ENCODE peak calls at places on chromosomes 3 and 15, in four cellular contexts. G, K, P and V are unnamed samples.

GRCh38 chr3:141410408-141410807 is 42.1 kb downstream of the ZBTB38 start:
- DNase-seq in P (no peak), K (peak; percentile 60), G (no peak), V (no peak)

GRCh38 chr3:78569820-78570219 is 1198.0 kb downstream of the ROBO1 start:
- DNase-seq in P (no peak), G (no peak), K (no peak), V (no peak)

GRCh38 chr3:106130384-106131084 is 261.7 kb upstream of the CBLB start:
- DNase-seq in G (no peak), K (no peak), P (no peak), V (no peak)

GRCh38 chr15:45091581-45091980 is 22.4 kb downstream of the DUOX2 start:
- DNase-seq in G (no peak), P (no peak), K (no peak), V (no peak)

GRCh38 chr3:182235504-182235903 is 523.8 kb downstream of the SOX2 start:
- DNase-seq in G (no peak), P (no peak), K (no peak), V (no peak)

GRCh38 chr3:81601707-81602305 is 159.6 kb downstream of the GBE1 start:
- DNase-seq in P (no peak), G (no peak), K (peak; percentile 7), V (no peak)

GRCh38 chr15:47394410-47394809 is 322.9 kb upstream of the SEMA6D start:
- DNase-seq in P (no peak), K (no peak), G (no peak), V (no peak)

GRCh38 chr3:43581343-43581742 is 40.5 kb downstream of the ANO10 start:
- DNase-seq in G (no peak), K (no peak), P (no peak), V (no peak)

GRCh38 chr3:197576838-197577237 is 21.1 kb upstream of the BDH1 start:
- DNase-seq in K (no peak), P (no peak), G (no peak), V (no peak)

GRCh38 chr3:133535971-133536634 is 37.4 kb upstream of the CDV3 start:
- DNase-seq in P (no peak), K (peak; percentile 71), G (no peak), V (no peak)

GRCh38 chr15:45179221-45179985 is 8.4 kb downstream of the SHF start:
- DNase-seq in K (peak; percentile 48), P (peak; percentile 78), G (peak; percentile 52), V (peak; percentile 48)

GRCh38 chr15:61011576-61012336 is 217.3 kb downstream of the RORA start:
- DNase-seq in K (no peak), P (no peak), G (no peak), V (no peak)

GRCh38 chr15:75725719-75726607 is 13.3 kb upstream of the CSPG4 start:
- DNase-seq in P (peak; percentile 40), G (no peak), K (no peak), V (no peak)

GRCh38 chr3:50786631-50787030 is 111.9 kb downstream of the DOCK3 start:
- DNase-seq in P (no peak), K (no peak), G (no peak), V (no peak)

GRCh38 chr15:63763476-63764123 is 70.1 kb downstream of the HERC1 start:
- DNase-seq in P (no peak), G (no peak), K (no peak), V (no peak)

GRCh38 chr3:196082471-196082971 is 631 bp upstream of the TFRC start:
- DNase-seq in P (no peak), G (no peak), K (no peak), V (no peak)

GRCh38 chr3:60135474-60135873 is 1085.6 kb upstream of the CFAP20DC start:
- DNase-seq in G (no peak), K (no peak), P (no peak), V (no peak)

GRCh38 chr3:149494759-149495580 is 20.5 kb downstream of the TM4SF4 start:
- DNase-seq in P (no peak), G (no peak), K (no peak), V (no peak)

GRCh38 chr3:169923189-169923588 is 11.8 kb downstream of the SAMD7 start:
- DNase-seq in G (peak; percentile 24), K (peak; percentile 96), P (no peak), V (no peak)

GRCh38 chr3:131142580-131142979 is 115.9 kb downstream of the NEK11 start:
- DNase-seq in K (no peak), P (no peak), G (no peak), V (no peak)

GRCh38 chr3:136544532-136544931 is 207.6 kb downstream of the STAG1 start:
- DNase-seq in K (no peak), P (no peak), G (no peak), V (no peak)

GRCh38 chr3:60391292-60391691 is 860.0 kb downstream of the FHIT start:
- DNase-seq in P (no peak), K (no peak), G (no peak), V (no peak)

GRCh38 chr3:69691860-69692259 is 47.4 kb upstream of the MITF start:
- DNase-seq in P (no peak), G (no peak), K (no peak), V (no peak)

DNA sequence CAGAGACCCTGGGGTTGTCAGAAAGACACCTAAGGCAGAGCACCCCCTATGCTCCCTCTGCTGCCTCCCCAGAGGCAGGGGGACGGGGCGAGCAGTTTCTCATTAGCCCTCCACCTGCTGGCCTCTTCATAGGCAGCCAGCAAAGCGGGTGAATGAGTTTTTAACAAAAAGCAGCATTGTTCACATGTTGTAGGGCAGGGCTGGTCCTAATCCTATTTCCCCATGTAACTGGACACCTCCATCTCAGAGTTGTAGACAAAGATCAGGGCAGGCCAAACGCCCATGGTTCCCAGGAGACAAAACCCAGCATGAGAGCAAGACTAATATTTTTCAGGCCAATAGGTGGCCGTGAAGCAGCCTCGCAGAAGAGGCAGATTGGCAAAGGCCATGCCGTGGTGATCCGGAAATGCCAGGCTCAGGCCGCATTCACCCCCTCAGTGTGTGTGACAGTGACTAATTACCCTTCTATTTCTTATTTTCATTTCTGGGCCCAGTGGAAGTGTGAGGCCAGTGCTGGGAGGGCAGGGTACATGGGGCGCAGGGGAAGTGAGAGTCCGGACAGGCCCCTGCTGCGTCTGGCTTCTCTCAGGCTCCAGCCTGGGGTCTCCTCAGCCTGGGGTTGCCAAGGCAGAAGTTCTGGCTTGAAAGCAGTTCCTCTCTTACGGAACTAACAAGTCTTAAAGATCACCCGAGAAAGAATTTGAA is 64.7 kb downstream of the BOC start:
- DNase-seq in K (peak; percentile 49), G (peak; percentile 21), P (no peak), V (no peak)
- H3K27ac ChIP-seq in K (peak overlapping the region; percentile 75), G (peak overlapping the region; percentile 51), P (peak overlapping the region; percentile 51), V (no peak overlapping the region)

GRCh38 chr3:178618197-178618596 is 82.0 kb downstream of the KCNMB2 start:
- DNase-seq in K (no peak), P (no peak), G (no peak), V (no peak)

GRCh38 chr3:178623666-178624255 is 87.5 kb downstream of the KCNMB2 start:
- DNase-seq in P (no peak), G (no peak), K (no peak), V (no peak)

GRCh38 chr3:178618907-178619306 is 82.7 kb downstream of the KCNMB2 start:
- DNase-seq in P (no peak), G (no peak), K (no peak), V (no peak)
- H3K4me3 ChIP-seq in P (no peak overlapping the region), G (peak overlapping the region; percentile 9), K (no peak overlapping the region), V (no peak overlapping the region)

GRCh38 chr15:40067921-40068624 is 29.1 kb upstream of the SRP14 start:
- DNase-seq in P (peak; percentile 13), G (no peak), K (no peak), V (no peak)
- H3K4me1 ChIP-seq in P (peaks cover 28% of the 10 kb centered on the region), G (peaks cover 25% of the 10 kb centered on the region), K (peaks cover 42% of the 10 kb centered on the region), V (no peaks in the 10 kb centered on the region)

GRCh38 chr3:177603137-177603603 is 405.9 kb upstream of the TBL1XR1 start:
- DNase-seq in P (no peak), G (no peak), K (no peak), V (no peak)
- H3K27ac ChIP-seq in P (no peak overlapping the region), G (no peak overlapping the region), K (peak overlapping the region; percentile 77), V (no peak overlapping the region)

GRCh38 chr15:96333194-96334016 is 2.9 kb downstream of the NR2F2 start:
- DNase-seq in P (no peak), G (no peak), K (peak; percentile 67), V (no peak)
- H3K4me3 ChIP-seq in P (peak overlapping the region; percentile 80), G (peak overlapping the region; percentile 85), K (peak overlapping the region; percentile 14), V (peak overlapping the region; percentile 36)

DNA sequence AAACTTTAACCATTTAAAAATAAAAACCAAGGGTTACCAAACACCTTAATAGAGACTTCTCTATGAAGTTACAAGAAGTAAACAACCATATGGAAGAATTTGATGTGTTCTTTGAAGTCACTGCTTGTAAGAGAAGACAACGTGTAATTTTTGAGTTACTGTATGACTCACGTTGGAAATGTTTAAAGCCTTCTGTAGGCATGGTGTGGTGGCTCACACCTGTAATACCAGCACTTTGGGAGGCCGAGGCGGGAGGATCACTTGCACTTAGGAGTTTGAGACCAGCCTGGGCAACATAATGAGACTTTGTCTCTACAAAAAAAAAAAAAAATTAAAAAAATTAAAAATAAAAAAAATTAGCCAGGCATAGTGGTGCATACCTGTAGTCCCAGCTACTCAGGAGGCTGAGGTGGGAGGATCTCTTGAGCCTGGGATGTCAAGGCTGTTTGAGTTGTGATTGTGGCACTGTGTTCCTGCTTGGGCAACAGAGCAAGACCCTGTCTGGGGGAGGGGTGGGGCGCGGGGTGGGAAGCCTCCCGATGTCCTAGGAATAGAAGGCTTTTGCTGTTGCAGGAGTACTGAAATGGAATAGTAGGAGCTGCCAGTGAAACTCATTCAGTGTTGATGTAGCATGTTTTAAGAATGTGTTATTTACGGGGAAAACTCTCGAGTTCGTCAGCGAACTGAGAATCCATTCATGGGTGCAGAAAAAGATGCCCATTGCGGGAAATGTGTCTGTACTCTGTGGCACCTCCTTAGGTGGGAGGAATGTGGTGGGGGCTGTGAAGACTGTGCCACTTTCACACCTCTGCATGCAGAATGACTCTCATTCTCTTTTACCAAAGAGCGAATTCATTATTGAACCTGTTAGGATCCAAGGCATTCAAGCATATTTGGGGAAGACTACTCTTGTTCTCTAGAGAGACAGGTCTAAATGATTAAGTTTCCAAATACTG is 134.2 kb downstream of the FNDC3B start:
- DNase-seq in P (no peak), G (no peak), K (no peak), V (no peak)
- H3K4me1 ChIP-seq in P (peaks cover 55% of the 10 kb centered on the region), G (no peaks in the 10 kb centered on the region), K (peaks cover 40% of the 10 kb centered on the region), V (no peaks in the 10 kb centered on the region)

DNA sequence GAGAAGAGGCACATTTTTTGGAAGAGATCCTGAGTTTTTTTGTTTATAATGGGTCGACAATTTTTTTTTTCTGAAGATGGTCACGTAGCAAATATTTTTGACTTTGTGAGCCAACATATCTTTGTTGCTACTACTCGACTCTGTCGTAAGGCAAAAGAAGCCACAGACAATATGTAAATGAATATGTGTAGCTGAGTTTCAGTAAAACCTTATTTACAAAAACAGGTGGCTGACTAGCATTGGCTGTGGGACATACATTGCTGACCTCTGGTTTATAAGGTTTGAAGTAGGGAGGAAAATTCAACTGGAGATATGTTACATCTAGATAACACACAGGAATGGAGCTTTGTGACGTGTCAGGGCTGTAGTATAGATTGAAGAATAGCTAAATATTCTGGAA is 22.5 kb upstream of the NANOGP8 start:
- DNase-seq in K (no peak), P (no peak), G (no peak), V (no peak)
- H3K27ac ChIP-seq in K (no peak overlapping the region), P (no peak overlapping the region), G (no peak overlapping the region), V (no peak overlapping the region)